ENCODE peak calls at places on chromosomes 5 and 9, in seven cellular contexts. A is astrocyte of the hippocampus; Y is heart right ventricle; C is astrocyte of the spinal cord; S is stimulated activated CD4-positive, alpha-beta T cell treated with anti-CD3 and anti-CD28 coated beads, Interleukin-15, amount 100 ng/mL, for 1 hour; G is Kasumi-1; M is RPMI7951. B is an unnamed sample.

GRCh38 chr5:168292783-168293696 is 1.6 kb downstream of the WWC1 start:
- DNase-seq in Y (no peak), A (no peak), M (no peak), G (no peak), S (no peak), C (no peak), B (no peak)

GRCh38 chr9:37026936-37027581 is 7.0 kb downstream of the PAX5 start:
- DNase-seq in G (peak), A (no peak), Y (no peak), C (no peak), S (no peak), M (no peak), B (no peak)

GRCh38 chr5:37834542-37835399 is 5.1 kb downstream of the GDNF start:
- DNase-seq in Y (no peak), A (peak), S (no peak), C (no peak), G (no peak), M (no peak), B (no peak)

GRCh38 chr5:912356-913091 is 19.8 kb downstream of the TRIP13 start:
- DNase-seq in C (peak), M (peak), S (peak), A (peak), Y (no peak), G (peak), B (no peak)

GRCh38 chr5:173772407-173773059 is 115.6 kb upstream of the CPEB4 start:
- DNase-seq in A (no peak), M (no peak), C (no peak), G (no peak), Y (no peak), S (no peak), B (no peak)

GRCh38 chr5:87156631-87157030 is 111.1 kb upstream of the RASA1 start:
- DNase-seq in Y (no peak), C (no peak), M (peak), S (no peak), A (no peak), G (no peak), B (no peak)

GRCh38 chr5:142175039-142175438 is 66.5 kb downstream of the NDFIP1 start:
- DNase-seq in C (no peak), M (no peak), S (no peak), A (no peak), G (no peak), Y (no peak), B (no peak)

GRCh38 chr5:150320048-150320555 is 17.4 kb upstream of the ARSI start:
- DNase-seq in M (peak), C (peak), G (no peak), Y (peak), A (peak), S (no peak), B (no peak)

GRCh38 chr5:139474815-139475791 is 4.3 kb downstream of the SMIM33 start:
- DNase-seq in Y (no peak), M (no peak), G (peak), A (no peak), C (peak), S (no peak), B (peak)

GRCh38 chr5:142597546-142598337 is 88.1 kb downstream of the FGF1 start:
- DNase-seq in C (peak), A (peak), M (peak), S (no peak), G (no peak), Y (no peak), B (peak)

GRCh38 chr5:132203464-132203818 is 24.2 kb downstream of the P4HA2 start:
- DNase-seq in C (peak), S (no peak), G (no peak), A (peak), Y (no peak), M (peak), B (no peak)

B was measured in OCI-M1.